ENCODE peak calls at places on chromosomes 6 and 20, in four cellular contexts. O is adipocyte, X is mesendoderm, B is K562. D is an unnamed sample.

GRCh38 chr20:54713727-54714126 is 238.3 kb downstream of the DOK5 start:
- DNase-seq in O (no peak), X (no peak), B (no peak), D (no peak)

GRCh38 chr6:9272671-9273070 is 837.3 kb upstream of the SLC35B3 start:
- DNase-seq in B (no peak), X (no peak), O (peak; percentile 55), D (no peak)

GRCh38 chr6:77397561-77397960 is 65.7 kb downstream of the HTR1B start:
- DNase-seq in X (no peak), B (no peak), O (no peak), D (no peak)

GRCh38 chr6:146582857-146583256 is 15.9 kb upstream of the ADGB start:
- DNase-seq in X (no peak), O (peak; percentile 31), B (no peak), D (no peak)

GRCh38 chr6:75397806-75398465 is 95.7 kb downstream of the FILIP1 start:
- DNase-seq in O (no peak), B (no peak), X (no peak), D (no peak)

GRCh38 chr6:168122521-168122920 is 43.5 kb upstream of the FRMD1 start:
- DNase-seq in X (no peak), O (no peak), B (no peak), D (no peak)

GRCh38 chr6:116500969-116501433 is 10.4 kb upstream of the CALHM5 start:
- DNase-seq in B (peak; percentile 20), O (peak; percentile 3), X (peak; percentile 50), D (no peak)

GRCh38 chr20:51542033-51542893 is at the start of gene NFATC2:
- DNase-seq in X (peak; percentile 65), B (peak; percentile 98), O (no peak), D (no peak)

GRCh38 chr6:21846541-21847451 is 253.2 kb downstream of the SOX4 start:
- DNase-seq in O (no peak), X (no peak), B (no peak), D (peak; percentile 74)

GRCh38 chr20:35200255-35200654 is 26.2 kb upstream of the MMP24 start:
- DNase-seq in B (no peak), X (no peak), O (peak; percentile 65), D (no peak)

GRCh38 chr6:135922746-135923145 is 71.2 kb downstream of the PDE7B start:
- DNase-seq in B (no peak), X (no peak), O (peak; percentile 80), D (no peak)

GRCh38 chr6:15551798-15552197 is 111.0 kb downstream of the DTNBP1 start:
- DNase-seq in B (no peak), X (peak; percentile 52), O (no peak), D (peak; percentile 27)

GRCh38 chr20:47454298-47455132 is 47.2 kb upstream of the NCOA3 start:
- DNase-seq in O (no peak), X (peak; percentile 53), B (no peak), D (no peak)

GRCh38 chr6:155782320-155782730 is 326.7 kb upstream of the NOX3 start:
- DNase-seq in O (peak; percentile 71), X (no peak), B (no peak), D (no peak)

GRCh38 chr6:139888691-139889122 is 514.3 kb upstream of the CITED2 start:
- DNase-seq in X (peak; percentile 97), B (no peak), O (no peak), D (no peak)

GRCh38 chr6:939047-939363 is 246.1 kb upstream of the EXOC2 start:
- DNase-seq in O (no peak), B (no peak), X (no peak), D (no peak)

GRCh38 chr6:162728177-162728571 is 400 bp downstream of the PACRG start:
- DNase-seq in B (no peak), X (no peak), O (peak; percentile 21), D (no peak)

GRCh38 chr6:30013296-30013922 is 47.7 kb upstream of the POLR1H start:
- DNase-seq in B (peak; percentile 64), O (peak; percentile 34), X (peak; percentile 47), D (peak; percentile 44)

GRCh38 chr6:110039996-110040383 is 61.9 kb downstream of the GPR6 start:
- DNase-seq in X (peak; percentile 59), O (peak; percentile 37), B (no peak), D (peak; percentile 56)

GRCh38 chr20:4867036-4867435 is 134.3 kb downstream of the SLC23A2 start:
- DNase-seq in X (peak; percentile 7), O (no peak), B (no peak), D (no peak)

GRCh38 chr20:44491635-44492395 is 16.1 kb downstream of the TTPAL start:
- DNase-seq in X (peak; percentile 76), B (no peak), O (peak; percentile 73), D (no peak)

GRCh38 chr20:5156670-5157448 is 30.1 kb downstream of the CDS2 start:
- DNase-seq in B (no peak), X (no peak), O (no peak), D (no peak)

GRCh38 chr20:58130574-58130973 is 97.9 kb downstream of the ANKRD60 start:
- DNase-seq in X (no peak), O (no peak), B (no peak), D (no peak)

GRCh38 chr6:143761103-143761502 is 82.0 kb upstream of the LTV1 start:
- DNase-seq in X (no peak), O (no peak), B (no peak), D (no peak)

GRCh38 chr6:139109558-139109957 is 25.3 kb upstream of the HECA start:
- DNase-seq in X (peak; percentile 85), O (no peak), B (no peak), D (peak; percentile 51)

GRCh38 chr20:7180261-7181045 is 413.0 kb downstream of the BMP2 start:
- DNase-seq in O (no peak), X (no peak), B (no peak), D (no peak)

GRCh38 chr6:169370054-169370453 is 116.4 kb upstream of the THBS2 start:
- DNase-seq in B (no peak), O (no peak), X (no peak), D (no peak)

GRCh38 chr6:99412065-99412464 is 13.0 kb downstream of the PNISR start:
- DNase-seq in O (no peak), X (no peak), B (no peak), D (no peak)

GRCh38 chr6:157761331-157761921 is 61.6 kb upstream of the SNX9 start:
- DNase-seq in B (no peak), X (no peak), O (peak; percentile 42), D (no peak)

GRCh38 chr20:46157625-46158024 is 39.5 kb downstream of the CD40 start:
- DNase-seq in B (no peak), X (no peak), O (no peak), D (no peak)

GRCh38 chr6:7314414-7314813 is 1.4 kb upstream of the SSR1 start:
- DNase-seq in O (no peak), B (no peak), X (no peak), D (no peak)

GRCh38 chr20:10524034-10524476 is 89.0 kb downstream of the SLX4IP start:
- DNase-seq in X (peak; percentile 66), O (no peak), B (no peak), D (no peak)

GRCh38 chr20:9215539-9215938 is 146.7 kb downstream of the PLCB4 start:
- DNase-seq in X (peak; percentile 26), B (no peak), O (peak; percentile 24), D (no peak)

GRCh38 chr6:30857537-30857936 is 26.8 kb upstream of the DDR1 start:
- DNase-seq in B (no peak), O (no peak), X (no peak), D (no peak)

GRCh38 chr6:139927236-139927635 is 552.8 kb upstream of the CITED2 start:
- DNase-seq in B (no peak), O (peak; percentile 69), X (no peak), D (no peak)

GRCh38 chr6:116019428-116019827 is 41.3 kb downstream of the FRK start:
- DNase-seq in O (no peak), X (no peak), B (no peak), D (no peak)

GRCh38 chr6:118551063-118551672 is 3.1 kb downstream of the PLN start:
- DNase-seq in O (peak; percentile 80), B (peak; percentile 42), X (peak; percentile 45), D (peak; percentile 35)

GRCh38 chr20:25081065-25081729 is 744 bp downstream of the VSX1 start:
- DNase-seq in O (peak; percentile 37), X (peak; percentile 83), B (no peak), D (peak; percentile 48)
- H3K4me3 ChIP-seq in O (no peak overlapping the region), X (no peak overlapping the region), B (no peak overlapping the region), D (no peak overlapping the region)

DNA sequence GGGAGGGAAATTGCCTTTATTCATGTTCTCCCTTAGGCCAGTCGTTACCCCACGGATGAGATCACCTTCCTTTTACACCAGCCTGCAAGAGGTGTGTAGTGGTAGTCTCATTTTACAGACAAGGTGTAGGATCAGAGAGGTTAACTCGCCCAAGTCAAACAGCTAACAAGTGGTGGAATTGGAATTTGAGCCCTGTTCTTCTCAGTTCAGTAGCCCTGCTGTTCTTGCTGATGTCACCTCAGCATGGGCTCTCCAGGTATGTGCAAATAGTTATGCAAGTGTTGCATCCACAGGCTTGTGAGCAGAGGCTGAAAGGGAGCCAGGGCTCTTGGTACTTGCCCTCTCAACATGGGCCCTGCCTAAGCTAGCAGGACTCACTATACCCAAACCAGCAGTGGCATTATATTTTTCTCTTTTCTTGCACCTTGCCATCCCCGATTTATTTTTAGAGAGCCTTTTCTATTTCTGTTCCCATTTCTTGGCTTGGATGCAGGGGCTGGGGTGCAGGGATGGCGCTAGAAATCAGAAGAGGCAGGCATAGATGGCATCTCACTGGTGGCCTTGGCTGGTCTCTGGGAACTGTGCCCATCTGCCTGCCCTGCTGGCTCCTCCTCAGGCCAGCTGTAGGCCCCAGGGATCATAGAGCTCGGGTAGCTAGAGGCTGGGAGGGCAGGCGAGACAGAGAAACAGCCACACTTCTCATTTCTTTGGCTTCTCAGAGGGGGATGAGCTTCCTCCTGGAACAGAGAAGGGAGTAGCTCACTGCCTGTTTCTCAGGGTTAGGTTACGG is 18.2 kb downstream of the PPARD start:
- DNase-seq in X (peak; percentile 90), B (no peak), O (peak; percentile 34), D (no peak)
- H3K4me1 ChIP-seq in X (peaks cover 15% of the 10 kb centered on the region), B (peaks cover 20% of the 10 kb centered on the region), O (peaks cover 20% of the 10 kb centered on the region), D (no peaks in the 10 kb centered on the region)

DNA sequence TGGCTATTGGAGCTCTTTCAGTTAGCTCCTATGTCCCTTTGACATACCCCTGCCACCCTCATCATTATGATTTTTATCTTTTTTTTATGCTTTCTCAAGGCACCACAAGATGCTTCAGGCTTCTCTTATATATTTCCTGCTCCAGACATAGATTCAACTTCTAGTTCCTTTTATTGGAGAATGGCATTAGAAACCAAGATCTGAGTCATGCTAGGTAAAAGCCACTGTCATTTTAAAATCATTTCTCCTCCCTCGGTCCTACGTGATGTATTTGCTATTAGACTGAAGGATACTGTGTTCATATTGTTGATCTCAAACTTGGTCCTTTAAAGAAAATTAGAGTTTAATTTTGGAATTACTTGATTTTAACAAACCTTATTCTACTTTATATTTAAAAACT is 8.3 kb downstream of the TENT5A start:
- DNase-seq in X (no peak), B (no peak), O (no peak), D (no peak)
- H3K9ac ChIP-seq in X (no peak overlapping the region), B (no peak overlapping the region), O (no peak overlapping the region), D (no peak overlapping the region)

DNA sequence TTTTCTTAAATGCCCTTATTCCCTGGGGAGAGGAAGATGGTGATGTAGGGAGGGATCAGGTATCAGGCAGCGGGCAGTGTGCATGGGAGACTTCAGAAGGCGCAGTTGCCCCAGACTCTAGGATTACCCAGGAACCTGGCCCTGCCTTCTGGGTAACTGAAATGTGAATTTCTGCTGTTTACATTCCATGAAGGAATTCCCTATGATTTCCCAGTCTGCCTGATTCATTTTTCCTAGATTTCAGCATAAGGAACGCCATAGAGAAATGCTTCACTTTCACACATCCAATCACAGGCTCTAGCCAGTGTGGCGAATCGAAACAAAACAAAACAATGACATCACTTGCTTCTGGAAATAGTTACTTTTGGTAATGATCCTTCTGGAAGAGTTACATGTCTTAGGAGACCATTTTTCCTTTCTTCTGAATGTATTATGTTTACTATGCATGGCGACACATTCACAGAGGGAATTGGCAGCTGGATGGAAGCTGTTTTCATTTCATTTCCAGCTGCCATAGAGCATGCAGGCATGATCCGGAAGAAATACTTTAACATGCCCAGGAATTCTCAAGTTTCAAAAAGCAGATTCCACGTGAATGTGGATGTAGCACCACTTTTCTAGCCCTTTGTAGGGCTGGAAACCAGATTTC is 33.3 kb downstream of the LRP11 start:
- DNase-seq in O (peak; percentile 86), X (no peak), B (no peak), D (no peak)
- H3K4me3 ChIP-seq in O (peak overlapping the region; percentile 53), X (no peak overlapping the region), B (no peak overlapping the region), D (no peak overlapping the region)

D was measured in DND-41.